ENCODE peak calls at places on chromosomes 6 and 20, in ten cellular contexts. U is DMS153; B is anterior cingulate cortex; H is HTR-8/SVneo; P is GM23338; L is activated T-cell treated with anti-CD3 and anti-CD28 coated beads, Interleukin-2, amount 50 U/mL, for 4 hours; W is T-helper 1 cell; A is endothelial cell; T is transverse colon; F is GM18507. D is an unnamed sample.

GRCh38 chr20:37624963-37625362 is 68.9 kb upstream of the CTNNBL1 start:
- DNase-seq in U (no peak), H (no peak), P (no peak), B (no peak), W (no peak), F (no peak), A (no peak), L (no peak), T (no peak), D (no peak)

GRCh38 chr20:17571967-17572638 is 2.2 kb downstream of the DSTN start:
- DNase-seq in F (no peak), W (no peak), U (peak), T (no peak), P (no peak), A (no peak), L (no peak), B (no peak), H (no peak), D (peak)

GRCh38 chr20:10857362-10858070 is 183.7 kb upstream of the JAG1 start:
- DNase-seq in H (no peak), A (no peak), P (no peak), B (no peak), L (no peak), F (no peak), T (peak), U (no peak), W (no peak), D (no peak)

GRCh38 chr20:58900292-58900931 is 47.9 kb downstream of the GNAS start:
- DNase-seq in H (no peak), F (no peak), P (peak), A (no peak), L (no peak), T (no peak), W (no peak), U (no peak), B (no peak), D (no peak)

GRCh38 chr6:163525926-163526325 is 111.4 kb downstream of the QKI start:
- DNase-seq in L (no peak), P (no peak), W (no peak), H (peak), T (no peak), F (no peak), U (no peak), A (no peak), B (no peak), D (no peak)

GRCh38 chr20:57672164-57672563 is 37.7 kb downstream of the PMEPA1 start:
- DNase-seq in T (no peak), H (no peak), F (no peak), L (no peak), A (peak), U (peak), W (no peak), B (no peak), P (no peak), D (peak)

GRCh38 chr6:112680076-112680475 is 332.9 kb downstream of the RFPL4B start:
- DNase-seq in T (no peak), L (no peak), B (no peak), F (no peak), W (no peak), H (no peak), A (no peak), U (no peak), P (no peak), D (no peak)

GRCh38 chr20:61572789-61573188 is 320.7 kb downstream of the CDH4 start:
- DNase-seq in L (no peak), B (no peak), U (no peak), W (no peak), F (no peak), P (no peak), T (no peak), H (no peak), A (no peak), D (no peak)

GRCh38 chr20:50508171-50508761 is 1.9 kb upstream of the PTPN1 start:
- DNase-seq in H (no peak), T (no peak), F (no peak), P (peak), W (no peak), L (no peak), A (no peak), B (no peak), U (no peak), D (no peak)

GRCh38 chr20:43949741-43950618 is 35.3 kb downstream of the TOX2 start:
- DNase-seq in P (no peak), W (peak), H (no peak), U (no peak), L (peak), T (peak), F (peak), A (no peak), B (no peak), D (no peak)

GRCh38 chr6:64984947-64985346 is 722.1 kb downstream of the EYS start:
- DNase-seq in W (no peak), T (no peak), L (no peak), B (no peak), F (no peak), P (no peak), A (no peak), U (no peak), H (no peak), D (no peak)

GRCh38 chr6:108526739-108527174 is 34.0 kb upstream of the FOXO3 start:
- DNase-seq in T (no peak), A (no peak), H (peak), B (no peak), L (no peak), W (no peak), F (peak), P (peak), U (no peak), D (peak)

GRCh38 chr20:23928788-23929187 is 49.2 kb upstream of the CST5 start:
- DNase-seq in U (no peak), H (no peak), L (no peak), B (no peak), P (peak), T (no peak), F (no peak), W (no peak), A (no peak), D (no peak)

GRCh38 chr6:167092672-167093339 is 30.1 kb upstream of the CCR6 start:
- DNase-seq in P (no peak), A (no peak), B (no peak), W (no peak), T (no peak), H (no peak), F (no peak), L (no peak), U (no peak), D (no peak)

GRCh38 chr6:169967687-169968086 is 216.3 kb downstream of the ERMARD start:
- DNase-seq in B (no peak), P (no peak), U (no peak), T (no peak), L (no peak), W (no peak), A (no peak), H (no peak), F (no peak), D (no peak)

GRCh38 chr20:3323398-3323797 is 84.1 kb downstream of the DNAAF9 start:
- DNase-seq in T (no peak), W (no peak), U (no peak), L (no peak), B (no peak), H (no peak), P (no peak), F (no peak), A (no peak), D (no peak)

GRCh38 chr6:44058617-44059358 is 68.5 kb downstream of the MRPL14 start:
- DNase-seq in U (no peak), T (peak), A (no peak), H (peak), P (no peak), F (no peak), W (no peak), L (no peak), B (no peak), D (no peak)

GRCh38 chr6:157954150-157955117 is 27.2 kb upstream of the SYNJ2 start:
- DNase-seq in B (no peak), T (peak), F (no peak), U (no peak), P (peak), L (no peak), A (peak), H (no peak), W (no peak), D (no peak)

GRCh38 chr20:24149881-24150307 is 161.3 kb upstream of the GGTLC1 start:
- DNase-seq in L (no peak), W (no peak), P (peak), B (no peak), H (no peak), F (no peak), U (no peak), A (peak), T (no peak), D (no peak)

GRCh38 chr6:113461153-113461897 is 395.8 kb upstream of the MARCKS start:
- DNase-seq in W (no peak), B (no peak), P (peak), L (no peak), T (no peak), A (no peak), H (no peak), U (no peak), F (no peak), D (no peak)

GRCh38 chr6:30626484-30627366 is at the start of gene ATAT1:
- DNase-seq in P (peak), L (peak), T (peak), F (peak), H (peak), A (peak), W (peak), U (peak), B (peak), D (peak)